ENCODE peak calls at places on chromosomes 2 and 18, in five cellular contexts. One of them, this sample, is unnamed.

GRCh38 chr2:196482119-196483065 is 157.1 kb upstream of the CCDC150 start:
- DNase-seq in NCI-H510A treated with DMSO at 0.1 percent for 48 hours: no peak
- DNase-seq in activated CD4-positive, alpha-beta T cell treated with anti-CD3 and anti-CD28 coated beads, Interleukin-2, amount 10 ng/mL, durations not matched to agents 7 days and 5 days: no peak
- DNase-seq in effector CD8-positive, alpha-beta T cell: no peak
- DNase-seq in ACHN: no peak
- DNase-seq in this sample: no peak

GRCh38 chr2:128735296-128735960 is 416.8 kb upstream of the HS6ST1 start:
- DNase-seq in ACHN: no peak
- DNase-seq in NCI-H510A treated with DMSO at 0.1 percent for 48 hours: no peak
- DNase-seq in activated CD4-positive, alpha-beta T cell treated with anti-CD3 and anti-CD28 coated beads, Interleukin-2, amount 10 ng/mL, durations not matched to agents 7 days and 5 days: no peak
- DNase-seq in effector CD8-positive, alpha-beta T cell: no peak
- DNase-seq in this sample: no peak

GRCh38 chr18:21672868-21673267 is 31.7 kb downstream of the ABHD3 start:
- DNase-seq in ACHN: peak; percentile 73
- DNase-seq in activated CD4-positive, alpha-beta T cell treated with anti-CD3 and anti-CD28 coated beads, Interleukin-2, amount 10 ng/mL, durations not matched to agents 7 days and 5 days: no peak
- DNase-seq in effector CD8-positive, alpha-beta T cell: no peak
- DNase-seq in NCI-H510A treated with DMSO at 0.1 percent for 48 hours: no peak
- DNase-seq in this sample: no peak

GRCh38 chr2:26067980-26068507 is 34.2 kb downstream of the RAB10 start:
- DNase-seq in effector CD8-positive, alpha-beta T cell: no peak
- DNase-seq in NCI-H510A treated with DMSO at 0.1 percent for 48 hours: no peak
- DNase-seq in ACHN: peak; percentile 19
- DNase-seq in activated CD4-positive, alpha-beta T cell treated with anti-CD3 and anti-CD28 coated beads, Interleukin-2, amount 10 ng/mL, durations not matched to agents 7 days and 5 days: no peak
- DNase-seq in this sample: no peak

GRCh38 chr18:73688851-73689659 is 458.6 kb downstream of the FBXO15 start:
- DNase-seq in activated CD4-positive, alpha-beta T cell treated with anti-CD3 and anti-CD28 coated beads, Interleukin-2, amount 10 ng/mL, durations not matched to agents 7 days and 5 days: no peak
- DNase-seq in NCI-H510A treated with DMSO at 0.1 percent for 48 hours: no peak
- DNase-seq in effector CD8-positive, alpha-beta T cell: no peak
- DNase-seq in ACHN: no peak
- DNase-seq in this sample: no peak

GRCh38 chr2:176079851-176080539 is 3.8 kb downstream of the EVX2 start:
- DNase-seq in NCI-H510A treated with DMSO at 0.1 percent for 48 hours: peak; percentile 73
- DNase-seq in effector CD8-positive, alpha-beta T cell: no peak
- DNase-seq in ACHN: peak; percentile 59
- DNase-seq in activated CD4-positive, alpha-beta T cell treated with anti-CD3 and anti-CD28 coated beads, Interleukin-2, amount 10 ng/mL, durations not matched to agents 7 days and 5 days: no peak
- DNase-seq in this sample: no peak

GRCh38 chr2:39128919-39129391 is 8.1 kb upstream of the SOS1 start:
- DNase-seq in ACHN: no peak
- DNase-seq in effector CD8-positive, alpha-beta T cell: peak; percentile 3
- DNase-seq in activated CD4-positive, alpha-beta T cell treated with anti-CD3 and anti-CD28 coated beads, Interleukin-2, amount 10 ng/mL, durations not matched to agents 7 days and 5 days: peak; percentile 86
- DNase-seq in NCI-H510A treated with DMSO at 0.1 percent for 48 hours: no peak
- DNase-seq in this sample: no peak

GRCh38 chr2:215417400-215417951 is 18.4 kb downstream of the FN1 start:
- DNase-seq in effector CD8-positive, alpha-beta T cell: no peak
- DNase-seq in ACHN: no peak
- DNase-seq in NCI-H510A treated with DMSO at 0.1 percent for 48 hours: no peak
- DNase-seq in activated CD4-positive, alpha-beta T cell treated with anti-CD3 and anti-CD28 coated beads, Interleukin-2, amount 10 ng/mL, durations not matched to agents 7 days and 5 days: no peak
- DNase-seq in this sample: no peak

GRCh38 chr2:31414601-31415241 is at the start of gene XDH:
- DNase-seq in ACHN: no peak
- DNase-seq in activated CD4-positive, alpha-beta T cell treated with anti-CD3 and anti-CD28 coated beads, Interleukin-2, amount 10 ng/mL, durations not matched to agents 7 days and 5 days: no peak
- DNase-seq in effector CD8-positive, alpha-beta T cell: no peak
- DNase-seq in NCI-H510A treated with DMSO at 0.1 percent for 48 hours: peak; percentile 36
- DNase-seq in this sample: no peak

GRCh38 chr2:215430528-215431187 is 5.2 kb downstream of the FN1 start:
- DNase-seq in activated CD4-positive, alpha-beta T cell treated with anti-CD3 and anti-CD28 coated beads, Interleukin-2, amount 10 ng/mL, durations not matched to agents 7 days and 5 days: no peak
- DNase-seq in ACHN: peak; percentile 30
- DNase-seq in effector CD8-positive, alpha-beta T cell: no peak
- DNase-seq in NCI-H510A treated with DMSO at 0.1 percent for 48 hours: no peak
- DNase-seq in this sample: no peak

GRCh38 chr2:15174567-15174966 is 386.6 kb downstream of the NBAS start:
- DNase-seq in effector CD8-positive, alpha-beta T cell: no peak
- DNase-seq in activated CD4-positive, alpha-beta T cell treated with anti-CD3 and anti-CD28 coated beads, Interleukin-2, amount 10 ng/mL, durations not matched to agents 7 days and 5 days: no peak
- DNase-seq in NCI-H510A treated with DMSO at 0.1 percent for 48 hours: no peak
- DNase-seq in ACHN: no peak
- DNase-seq in this sample: no peak